ENCODE peak calls at places on chromosomes 7 and 10, in seven cellular contexts. M, W, O, S, F, R and L are unnamed samples.

GRCh38 chr7:31825576-31825975 is 138.6 kb downstream of the PPP1R17 start:
- DNase-seq in S (no peak), R (no peak), W (no peak), M (no peak), F (no peak), O (peak), L (no peak)

GRCh38 chr10:133123050-133123745 is 35.5 kb downstream of the ADGRA1 start:
- DNase-seq in O (no peak), F (no peak), R (no peak), W (no peak), M (no peak), S (no peak), L (no peak)

GRCh38 chr7:102864958-102865357 is 47.8 kb upstream of the LRRC17 start:
- DNase-seq in F (no peak), W (no peak), M (no peak), S (no peak), O (no peak), R (no peak), L (no peak)

GRCh38 chr10:32795598-32796183 is 162.3 kb downstream of the ITGB1 start:
- DNase-seq in S (peak), W (no peak), O (peak), M (peak), F (peak), R (no peak), L (peak)

GRCh38 chr7:30135551-30136271 is 925 bp downstream of the MTURN start:
- DNase-seq in W (no peak), O (no peak), R (peak), S (peak), F (peak), M (peak), L (peak)

GRCh38 chr10:33129181-33129928 is 171.3 kb upstream of the ITGB1 start:
- DNase-seq in S (no peak), M (peak), O (no peak), R (no peak), F (no peak), W (no peak), L (peak)

GRCh38 chr7:604038-604883 is 84.6 kb upstream of the PDGFA start:
- DNase-seq in F (peak), W (no peak), R (no peak), M (peak), S (no peak), O (peak), L (peak)

GRCh38 chr10:17599089-17599488 is 18.1 kb downstream of the HACD1 start:
- DNase-seq in M (peak), O (peak), R (no peak), F (peak), W (no peak), S (peak), L (peak)

GRCh38 chr10:77084431-77085144 is 553.0 kb downstream of the KCNMA1 start:
- DNase-seq in O (no peak), F (no peak), M (no peak), S (no peak), W (no peak), R (no peak), L (no peak)

GRCh38 chr10:93248583-93249227 is 175.0 kb downstream of the CYP26A1 start:
- DNase-seq in R (no peak), W (peak), S (no peak), M (no peak), F (no peak), O (peak), L (no peak)

GRCh38 chr7:2049782-2050510 is 182.8 kb downstream of the MAD1L1 start:
- DNase-seq in M (no peak), O (no peak), S (no peak), F (no peak), W (no peak), R (no peak), L (no peak)

GRCh38 chr7:151009340-151010001 is 14.8 kb downstream of the ATG9B start:
- DNase-seq in M (no peak), R (peak), F (no peak), W (peak), S (no peak), O (no peak), L (no peak)

GRCh38 chr10:109956454-109957091 is 33.3 kb upstream of the XPNPEP1 start:
- DNase-seq in R (no peak), W (peak), M (peak), F (peak), O (peak), S (no peak), L (peak)

GRCh38 chr10:10803273-10803672 is 214.4 kb upstream of the CELF2 start:
- DNase-seq in F (no peak), O (no peak), R (no peak), M (no peak), S (no peak), W (no peak), L (no peak)

GRCh38 chr10:80411267-80411668 is 2.9 kb downstream of the PRXL2A start:
- DNase-seq in O (no peak), F (no peak), R (no peak), S (no peak), W (no peak), M (no peak), L (peak)

GRCh38 chr7:158061884-158062656 is 525.6 kb downstream of the PTPRN2 start:
- DNase-seq in R (no peak), M (no peak), W (no peak), F (no peak), S (no peak), O (no peak), L (no peak)

GRCh38 chr7:110317699-110318265 is 773.1 kb upstream of the LRRN3 start:
- DNase-seq in M (peak), F (no peak), W (no peak), R (no peak), S (no peak), O (peak), L (peak)

GRCh38 chr10:30366829-30367228 is 17.8 kb upstream of the MTPAP start:
- DNase-seq in R (no peak), S (no peak), W (no peak), O (no peak), F (peak), M (no peak), L (no peak)

GRCh38 chr10:121708921-121709625 is 110.8 kb upstream of the FGFR2 start:
- DNase-seq in M (no peak), W (no peak), F (no peak), S (peak), O (peak), R (no peak), L (no peak)

GRCh38 chr7:24653316-24654085 is 80.2 kb downstream of the PALS2 start:
- DNase-seq in W (no peak), R (no peak), M (no peak), S (no peak), O (no peak), F (no peak), L (no peak)

GRCh38 chr7:27192546-27193334 is 7.2 kb downstream of the HOXA13 start:
- DNase-seq in W (peak), F (no peak), R (peak), M (no peak), O (no peak), S (no peak), L (no peak)

GRCh38 chr7:98870071-98870651 is 347 bp upstream of the TMEM130 start:
- DNase-seq in O (peak), R (peak), F (peak), S (peak), M (peak), W (peak), L (peak)

GRCh38 chr7:117068511-117069155 is 115.3 kb downstream of the ST7 start:
- DNase-seq in S (no peak), O (no peak), R (no peak), W (no peak), M (no peak), F (no peak), L (no peak)

DNA sequence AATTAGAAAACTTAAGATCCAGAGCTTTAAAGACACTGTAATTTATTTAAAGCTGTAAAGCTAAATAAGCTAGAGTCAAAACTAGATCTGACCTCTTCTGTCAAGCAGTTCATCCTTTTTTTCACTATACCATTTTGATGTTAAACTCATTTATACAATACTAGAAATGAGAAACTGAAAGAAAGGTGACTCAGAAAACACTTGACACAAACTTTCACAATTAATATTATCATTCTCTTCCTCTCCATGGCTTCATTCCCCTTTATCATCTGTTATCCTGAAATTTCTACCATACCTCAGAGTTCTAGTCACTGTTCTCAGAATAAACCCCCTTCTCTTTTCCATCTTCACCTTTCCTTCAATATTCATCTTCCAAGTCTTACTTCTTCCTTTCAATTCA is 1.3 kb downstream of the FIGNL1 start:
- DNase-seq in O (no peak), S (no peak), F (no peak), R (no peak), W (no peak), M (no peak), L (peak)
- H3K4me2 ChIP-seq in O (no peak), S (no peak), F (no peak), R (no peak), W (no peak), M (no peak), L (no peak)

GRCh38 chr10:58712136-58712535 is 199.5 kb downstream of the BICC1 start:
- DNase-seq in W (no peak), S (no peak), F (no peak), O (no peak), R (no peak), M (peak), L (no peak)
- H4K8ac ChIP-seq in W (no peak), S (no peak), F (no peak), O (no peak), R (no peak), M (no peak), L (no peak)

DNA sequence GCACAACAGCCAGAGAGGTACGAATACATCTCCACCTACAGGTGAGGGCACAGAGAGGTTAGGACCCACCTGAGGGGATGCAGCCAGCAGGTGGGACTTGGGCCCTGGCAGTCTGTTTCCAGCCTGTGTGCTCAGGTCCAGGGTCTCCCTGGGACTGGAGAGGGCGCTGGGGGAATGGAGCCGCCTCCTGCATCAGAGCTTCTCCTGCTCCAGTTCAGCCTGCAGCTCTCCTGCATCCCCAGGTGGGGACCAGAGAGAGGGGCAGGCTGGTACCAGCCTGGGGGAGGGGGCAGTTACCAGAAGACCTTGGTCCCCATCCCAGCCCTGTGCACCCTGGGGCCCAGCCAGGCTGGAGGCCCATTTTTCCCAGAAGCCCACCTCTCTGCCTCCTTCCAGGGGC is 80.7 kb downstream of the LHPP start:
- DNase-seq in R (no peak), W (no peak), F (no peak), O (no peak), S (no peak), M (no peak), L (no peak)
- H3K4me2 ChIP-seq in R (no peak), W (no peak), F (no peak), O (no peak), S (no peak), M (no peak), L (no peak)

DNA sequence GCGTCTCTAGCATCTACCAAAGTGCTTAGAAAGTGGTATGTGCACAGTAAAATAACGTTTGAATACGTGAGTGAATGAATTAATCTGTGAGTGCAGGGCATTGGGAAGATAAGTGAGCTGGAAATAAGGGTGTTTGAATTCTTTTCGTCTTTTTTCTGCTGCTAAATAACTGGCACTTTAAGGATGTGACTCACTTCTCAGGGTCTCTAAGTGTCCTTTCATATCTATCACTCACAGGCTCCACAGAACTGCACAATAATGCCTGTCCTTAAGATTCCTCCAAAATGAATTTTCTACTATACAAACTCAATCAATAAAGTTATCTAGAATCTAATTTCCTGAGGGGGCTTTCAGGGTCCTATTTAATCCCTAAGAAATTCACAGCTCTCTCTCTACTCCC is 3.2 kb upstream of the DGKB start:
- DNase-seq in R (no peak), W (no peak), F (no peak), M (no peak), S (no peak), O (no peak), L (peak)
- H4K8ac ChIP-seq in R (no peak), W (no peak), F (no peak), M (no peak), S (no peak), O (no peak), L (no peak)

GRCh38 chr7:148466120-148466519 is 124.4 kb upstream of the C7orf33 start:
- DNase-seq in F (no peak), S (no peak), R (no peak), W (no peak), M (no peak), O (no peak), L (no peak)
- H3K4me2 ChIP-seq in F (no peak), S (no peak), R (no peak), W (no peak), M (no peak), O (no peak), L (no peak)

GRCh38 chr7:155594961-155595366 is 48.6 kb upstream of the CNPY1 start:
- DNase-seq in W (peak), F (no peak), O (peak), S (no peak), M (no peak), R (no peak), L (no peak)
- H4K8ac ChIP-seq in W (no peak), F (no peak), O (no peak), S (no peak), M (no peak), R (no peak), L (no peak)

GRCh38 chr7:73737491-73738219 is 947 bp downstream of the ABHD11 start:
- DNase-seq in R (no peak), M (no peak), S (no peak), O (no peak), F (peak), W (no peak), L (no peak)
- H3K4me2 ChIP-seq in R (peak), M (peak), S (peak), O (no peak), F (peak), W (peak), L (peak)

DNA sequence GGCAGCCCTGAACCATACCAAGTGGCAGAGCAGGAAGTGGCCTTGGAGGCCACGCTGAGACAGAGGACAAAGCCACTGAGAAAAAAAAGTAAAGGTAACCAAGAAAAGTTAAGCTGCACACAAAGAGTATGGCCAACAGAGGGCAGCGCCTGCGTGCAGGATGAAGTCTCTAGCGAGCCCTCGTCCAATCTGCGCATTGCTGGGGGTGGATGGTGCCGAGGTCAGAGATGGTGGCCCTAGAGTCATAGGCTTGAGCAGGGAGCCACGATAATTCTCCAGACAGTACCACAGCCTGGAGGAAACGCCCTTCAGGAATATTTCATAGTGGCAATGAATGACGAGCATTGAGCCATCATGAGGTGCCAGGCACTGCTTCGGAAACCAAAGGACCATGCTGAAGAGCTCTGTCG is 9.7 kb downstream of the ATP6V0E2 start:
- DNase-seq in O (peak), R (peak), W (peak), F (peak), S (peak), M (peak), L (peak)
- H4K8ac ChIP-seq in O (no peak), R (peak), W (no peak), F (no peak), S (no peak), M (no peak), L (no peak)

DNA sequence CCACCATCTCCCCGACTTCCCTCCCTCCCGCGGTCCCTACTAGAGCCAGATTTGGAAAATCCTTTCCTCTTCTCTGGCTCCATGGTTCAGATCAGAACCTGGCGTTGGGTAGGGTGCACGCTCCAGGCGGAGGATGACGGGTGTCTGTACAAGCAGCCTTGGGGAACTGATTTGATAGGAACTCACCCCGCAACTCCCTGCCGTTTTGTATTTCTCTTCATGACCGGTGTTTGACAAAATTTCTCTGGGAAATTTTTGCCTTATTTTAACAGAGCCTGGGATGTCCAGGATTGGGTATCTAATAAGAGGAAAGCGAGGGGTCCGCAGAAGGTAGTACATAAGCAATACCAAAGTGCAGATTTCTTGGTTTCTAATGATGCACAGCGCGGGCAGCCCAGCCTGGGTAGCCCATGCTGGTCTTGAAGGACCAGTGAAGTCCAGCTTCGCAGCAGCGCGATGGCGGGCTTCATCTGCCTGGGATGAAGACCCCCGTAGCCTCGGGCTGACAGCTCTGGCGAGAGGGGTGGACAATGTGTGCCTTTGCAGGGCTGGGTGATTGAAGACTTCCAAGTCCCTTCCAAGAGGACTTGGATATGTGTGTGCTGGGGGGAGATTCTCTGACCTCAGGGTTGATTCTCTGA is 2.1 kb downstream of the SORCS3 start:
- DNase-seq in F (no peak), W (no peak), R (no peak), M (no peak), S (no peak), O (no peak), L (no peak)
- H3K4me2 ChIP-seq in F (no peak), W (peak), R (peak), M (no peak), S (peak), O (no peak), L (no peak)